ENCODE peak calls at places on chromosome 15, in nine cellular contexts. H, Z, B, S, D, A, M, G and Y are unnamed samples.

GRCh38 chr15:96331942-96332853 is 1.7 kb downstream of the NR2F2 start:
- DNase-seq in B (no peak), H (no peak), D (no peak), G (peak), A (peak), M (no peak), Z (no peak), S (no peak), Y (no peak)

GRCh38 chr15:88792342-88793282 is 10.6 kb upstream of the ACAN start:
- DNase-seq in A (no peak), D (peak), M (no peak), H (no peak), B (no peak), G (no peak), S (no peak), Z (no peak), Y (no peak)

GRCh38 chr15:72203507-72203837 is 5.9 kb upstream of the GRAMD2A start:
- DNase-seq in H (no peak), Z (peak), D (peak), B (peak), M (peak), S (peak), A (peak), G (no peak), Y (peak)

GRCh38 chr15:36495464-36495863 is 84.0 kb upstream of the CDIN1 start:
- DNase-seq in G (no peak), H (no peak), B (no peak), D (no peak), Z (no peak), A (no peak), S (no peak), M (no peak), Y (no peak)

GRCh38 chr15:45372032-45372995 is 6.0 kb downstream of the GATM start:
- DNase-seq in S (no peak), A (no peak), D (no peak), Z (no peak), B (no peak), G (no peak), H (no peak), M (no peak), Y (no peak)

GRCh38 chr15:42710662-42711061 is 26.3 kb downstream of the CDAN1 start:
- DNase-seq in M (no peak), G (no peak), S (no peak), D (no peak), A (no peak), H (no peak), B (no peak), Z (no peak), Y (no peak)

GRCh38 chr15:50968353-50968752 is 59.9 kb downstream of the AP4E1 start:
- DNase-seq in M (no peak), Z (no peak), G (no peak), H (no peak), S (no peak), A (no peak), B (no peak), D (no peak), Y (no peak)

GRCh38 chr15:77898811-77899730 is 178.4 kb downstream of the TBC1D2B start:
- DNase-seq in M (no peak), S (no peak), A (no peak), G (peak), D (peak), B (no peak), H (no peak), Z (no peak), Y (no peak)

GRCh38 chr15:43794269-43795037 is 2.3 kb downstream of the SERF2 start:
- DNase-seq in G (no peak), H (no peak), Z (no peak), A (no peak), S (no peak), B (no peak), D (no peak), M (no peak), Y (no peak)

GRCh38 chr15:63044645-63045437 is 2.3 kb downstream of the TPM1 start:
- DNase-seq in A (no peak), B (no peak), M (peak), H (no peak), D (peak), Z (no peak), G (no peak), S (no peak), Y (no peak)

GRCh38 chr15:77032647-77033416 is 37.9 kb downstream of the PSTPIP1 start:
- DNase-seq in G (peak), A (no peak), H (no peak), D (no peak), M (no peak), B (no peak), Z (no peak), S (no peak), Y (no peak)

GRCh38 chr15:50262533-50262932 is 3.0 kb downstream of the HDC start:
- DNase-seq in M (no peak), Z (no peak), H (no peak), S (no peak), G (no peak), B (no peak), D (no peak), A (no peak), Y (no peak)

GRCh38 chr15:90883971-90884718 is at the start of gene FES:
- DNase-seq in S (no peak), G (peak), D (peak), M (peak), H (no peak), Z (no peak), A (peak), B (no peak), Y (no peak)

GRCh38 chr15:57356636-57357035 is 19.7 kb upstream of the CGNL1 start:
- DNase-seq in S (no peak), Z (peak), A (no peak), G (no peak), H (no peak), B (peak), M (no peak), D (no peak), Y (no peak)

GRCh38 chr15:81268881-81269601 is 54.9 kb downstream of the STARD5 start:
- DNase-seq in S (no peak), B (no peak), D (no peak), H (no peak), G (no peak), A (no peak), M (no peak), Z (no peak), Y (no peak)

GRCh38 chr15:89781891-89782618 is 5.9 kb downstream of the MESP2 start:
- DNase-seq in A (peak), D (no peak), H (no peak), S (no peak), B (no peak), G (no peak), M (no peak), Z (peak), Y (no peak)

GRCh38 chr15:45991863-45992262 is 357.0 kb downstream of the SQOR start:
- DNase-seq in S (no peak), M (no peak), G (no peak), A (no peak), H (no peak), D (no peak), Z (no peak), B (no peak), Y (no peak)

GRCh38 chr15:34206016-34206415 is 3.9 kb downstream of the KATNBL1 start:
- DNase-seq in S (no peak), A (no peak), H (no peak), D (no peak), B (no peak), G (no peak), Z (peak), M (no peak), Y (no peak)

GRCh38 chr15:74402873-74403589 is 30.7 kb downstream of the SEMA7A start:
- DNase-seq in B (no peak), G (no peak), M (no peak), S (no peak), Z (no peak), A (no peak), D (no peak), H (no peak), Y (no peak)

GRCh38 chr15:28913171-28913765 is 27.5 kb downstream of the APBA2 start:
- DNase-seq in G (peak), B (no peak), M (no peak), S (no peak), Z (no peak), H (no peak), D (peak), A (no peak), Y (no peak)

GRCh38 chr15:84750583-84751092 is 2.2 kb downstream of the ZNF592 start:
- DNase-seq in H (no peak), G (no peak), D (no peak), A (no peak), M (no peak), S (no peak), B (no peak), Z (no peak), Y (no peak)

GRCh38 chr15:101175396-101175795 is 76.5 kb downstream of the CHSY1 start:
- DNase-seq in M (no peak), H (no peak), A (no peak), G (no peak), B (no peak), Z (no peak), D (no peak), S (no peak), Y (no peak)

GRCh38 chr15:99438222-99438592 is 127.6 kb upstream of the MEF2A start:
- DNase-seq in G (peak), H (no peak), A (no peak), M (no peak), D (no peak), B (no peak), S (no peak), Z (no peak), Y (no peak)

GRCh38 chr15:100081454-100081853 is 260.3 kb downstream of the ADAMTS17 start:
- DNase-seq in S (no peak), B (no peak), G (no peak), D (no peak), M (no peak), A (no peak), H (no peak), Z (no peak), Y (no peak)

GRCh38 chr15:92184679-92185230 is 208.9 kb upstream of the ST8SIA2 start:
- DNase-seq in Z (no peak), A (no peak), H (no peak), S (no peak), M (no peak), G (no peak), D (no peak), B (no peak), Y (no peak)

GRCh38 chr15:62142736-62143135 is 22.3 kb downstream of the C2CD4B start:
- DNase-seq in M (no peak), A (no peak), H (no peak), Z (no peak), B (no peak), S (no peak), D (no peak), G (no peak), Y (no peak)

GRCh38 chr15:39165026-39165706 is 415.7 kb upstream of the THBS1 start:
- DNase-seq in M (no peak), G (no peak), Z (no peak), D (no peak), S (no peak), A (peak), B (no peak), H (no peak), Y (no peak)

GRCh38 chr15:88456733-88457132 is 10.5 kb downstream of the MRPL46 start:
- DNase-seq in G (no peak), A (no peak), B (no peak), M (no peak), H (no peak), D (no peak), Z (no peak), S (no peak), Y (no peak)

GRCh38 chr15:57044072-57044702 is 125.7 kb downstream of the TCF12 start:
- DNase-seq in B (no peak), D (no peak), M (no peak), G (no peak), A (no peak), S (no peak), Z (no peak), H (no peak), Y (no peak)

GRCh38 chr15:77224352-77224751 is 153.4 kb upstream of the TSPAN3 start:
- DNase-seq in Z (no peak), M (no peak), H (no peak), G (no peak), A (no peak), S (no peak), D (no peak), B (no peak), Y (no peak)

GRCh38 chr15:52326758-52327157 is 31.2 kb upstream of the MYO5C start:
- DNase-seq in S (no peak), B (no peak), G (no peak), H (no peak), A (peak), Z (no peak), M (no peak), D (no peak), Y (no peak)

GRCh38 chr15:95902606-95903005 is 427.9 kb upstream of the NR2F2 start:
- DNase-seq in G (no peak), M (no peak), H (no peak), Z (no peak), A (no peak), S (no peak), D (no peak), B (no peak), Y (no peak)